ENCODE peak calls at places on chromosomes 16 and 17, in four cellular contexts. J is WTC11, T is K562, D is GM12878. O is an unnamed sample.

GRCh38 chr16:52439750-52440149 is 107.2 kb downstream of the TOX3 start:
- DNase-seq in J (no peak), D (no peak), T (no peak), O (no peak)

GRCh38 chr17:77423589-77424451 is 283.1 kb downstream of the SEC14L1 start:
- DNase-seq in T (no peak), D (no peak), J (no peak), O (no peak)

GRCh38 chr17:33668516-33668915 is 375.4 kb upstream of the ASIC2 start:
- DNase-seq in J (no peak), T (no peak), D (no peak), O (no peak)

GRCh38 chr17:27540300-27541105 is 84.3 kb downstream of the KSR1 start:
- DNase-seq in T (no peak), J (no peak), D (no peak), O (peak)

GRCh38 chr16:1038932-1039331 is 33.6 kb upstream of the SSTR5 start:
- DNase-seq in T (no peak), D (no peak), J (no peak), O (no peak)

GRCh38 chr16:8919934-8920465 is 37.8 kb downstream of the LITAFD start:
- DNase-seq in T (no peak), D (no peak), J (no peak), O (no peak)

GRCh38 chr16:50234771-50235556 is 31.4 kb upstream of the ADCY7 start:
- DNase-seq in T (no peak), D (no peak), J (no peak), O (no peak)

GRCh38 chr17:46193246-46193625 is at the start of gene KANSL1:
- DNase-seq in J (peak), T (peak), D (no peak), O (peak)

GRCh38 chr17:78600181-78600651 is 23.0 kb upstream of the DNAH17 start:
- DNase-seq in D (no peak), T (peak), J (no peak), O (no peak)

GRCh38 chr17:77145635-77146632 is 5.2 kb downstream of the SEC14L1 start:
- DNase-seq in D (peak), T (no peak), J (peak), O (peak)

GRCh38 chr17:81222906-81223757 is at the start of gene CEP131:
- DNase-seq in D (peak), J (peak), T (peak), O (peak)

GRCh38 chr17:31673076-31673475 is 186.0 kb downstream of the COPRS start:
- DNase-seq in T (no peak), D (no peak), J (no peak), O (no peak)

GRCh38 chr16:2474877-2475412 is at the start of gene TBC1D24:
- DNase-seq in D (no peak), T (peak), J (peak), O (peak)

GRCh38 chr16:8631818-8632217 is 10.3 kb downstream of the METTL22 start:
- DNase-seq in J (no peak), D (no peak), T (no peak), O (no peak)

GRCh38 chr17:39867891-39868553 is at the start of gene ZPBP2:
- DNase-seq in J (no peak), D (no peak), T (no peak), O (no peak)

GRCh38 chr17:38572665-38573365 is 32.9 kb downstream of the SRCIN1 start:
- DNase-seq in D (no peak), T (peak), J (peak), O (no peak)

GRCh38 chr16:1940273-1941161 is 2.5 kb downstream of the MSRB1 start:
- DNase-seq in J (no peak), T (no peak), D (no peak), O (peak)

GRCh38 chr17:35930211-35931065 is at the start of gene RDM1:
- DNase-seq in T (peak), D (peak), J (peak), O (no peak)

GRCh38 chr17:52465407-52465806 is 306.9 kb upstream of the CA10 start:
- DNase-seq in D (no peak), T (no peak), J (no peak), O (no peak)

GRCh38 chr16:68646948-68647659 is 2.0 kb downstream of the CDH3 start:
- DNase-seq in T (no peak), D (no peak), J (no peak), O (no peak)

GRCh38 chr16:83814654-83814985 is 6.8 kb downstream of the HSBP1 start:
- DNase-seq in J (no peak), T (no peak), D (no peak), O (no peak)

GRCh38 chr16:31409433-31409832 is 16.3 kb downstream of the ITGAD start:
- DNase-seq in T (no peak), D (no peak), J (no peak), O (no peak)

GRCh38 chr17:4195306-4195705 is 52.3 kb downstream of the CYB5D2 start:
- DNase-seq in T (no peak), D (no peak), J (no peak), O (no peak)

GRCh38 chr16:78576941-78577340 is 477.5 kb downstream of the WWOX start:
- DNase-seq in D (no peak), J (no peak), T (no peak), O (no peak)

GRCh38 chr17:69732272-69732671 is 317.8 kb downstream of the MAP2K6 start:
- DNase-seq in T (no peak), J (no peak), D (no peak), O (no peak)

GRCh38 chr16:3503513-3503912 is 2.7 kb downstream of the CLUAP1 start:
- DNase-seq in D (no peak), J (no peak), T (no peak), O (no peak)

GRCh38 chr16:49874613-49875237 is 18.8 kb upstream of the ZNF423 start:
- DNase-seq in T (no peak), J (no peak), D (no peak), O (no peak)

GRCh38 chr17:80364091-80364691 is 50.8 kb upstream of the ENDOV start:
- DNase-seq in D (no peak), J (peak), T (peak), O (peak)

GRCh38 chr17:69525920-69526841 is 111.7 kb downstream of the MAP2K6 start:
- DNase-seq in D (no peak), T (peak), J (peak), O (peak)

GRCh38 chr17:34562387-34562786 is 17.0 kb upstream of the TMEM132E start:
- DNase-seq in J (peak), T (peak), D (no peak), O (no peak)

GRCh38 chr16:31228206-31228605 is 11.3 kb upstream of the PYDC1 start:
- DNase-seq in J (no peak), D (no peak), T (no peak), O (no peak)

GRCh38 chr16:73053379-73054130 is 5.6 kb upstream of the ZFHX3 start:
- DNase-seq in J (no peak), T (no peak), D (no peak), O (peak)

GRCh38 chr17:79851461-79851817 is 12.2 kb upstream of the CBX4 start:
- DNase-seq in T (no peak), D (no peak), J (no peak), O (no peak)

GRCh38 chr16:27399969-27400368 is 2.0 kb upstream of the IL21R start:
- DNase-seq in J (no peak), D (no peak), T (no peak), O (no peak)

GRCh38 chr16:27402569-27402963 is 592 bp downstream of the IL21R start:
- DNase-seq in T (no peak), J (no peak), D (no peak), O (no peak)

GRCh38 chr16:27401768-27402568 is at the start of gene IL21R:
- DNase-seq in J (no peak), D (peak), T (peak), O (no peak)

GRCh38 chr16:27398894-27399853 is 2.8 kb upstream of the IL21R start:
- DNase-seq in T (no peak), J (no peak), D (peak), O (no peak)

DNA sequence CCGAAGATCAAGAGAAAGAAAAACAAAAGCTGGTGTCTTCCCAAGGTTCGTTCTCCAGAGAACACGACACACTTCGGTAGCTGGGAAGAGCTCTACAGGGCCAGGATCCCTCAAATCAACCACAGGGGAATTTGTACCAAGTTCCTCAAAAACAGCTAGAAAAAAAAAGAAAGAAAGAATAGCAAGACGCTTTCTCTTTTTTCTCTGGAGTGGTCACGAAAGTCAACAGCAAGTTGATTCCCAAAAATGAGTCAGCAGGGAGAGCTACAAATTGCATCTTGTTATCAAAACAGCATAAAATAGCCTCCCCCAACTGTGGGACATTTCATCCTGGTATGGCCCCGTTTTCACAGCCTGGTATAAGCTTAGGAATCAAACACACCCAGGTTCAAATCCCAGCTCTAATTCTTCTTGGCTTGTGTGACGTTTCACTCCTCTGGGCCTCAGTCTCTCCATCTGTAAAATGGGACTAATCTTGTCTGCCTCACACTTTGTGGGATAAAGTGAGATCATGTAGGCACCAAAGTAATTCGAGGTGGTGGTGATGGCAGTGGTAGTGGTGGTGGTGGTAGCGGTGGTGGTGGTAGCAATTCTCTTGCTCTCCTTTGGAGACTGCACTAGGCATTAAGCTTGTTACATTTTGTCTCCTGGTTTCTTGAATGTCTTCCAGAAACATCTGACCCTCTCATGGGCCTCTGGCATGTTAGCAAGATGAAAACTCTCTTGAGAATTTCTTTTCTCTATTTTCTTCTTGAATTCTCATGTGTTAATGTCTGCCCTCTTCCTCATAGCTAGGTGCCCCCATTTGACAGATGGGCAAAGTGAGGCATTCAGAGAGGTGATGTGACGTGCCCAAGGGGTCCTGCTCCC is 988 bp upstream of the IL21R start:
- DNase-seq in J (no peak), D (no peak), T (no peak), O (no peak)
- TF ChIP-seq ETV6 in J (no peak), D (no peak), T (no peak), O (no peak)

GRCh38 chr17:82269138-82269881 is 4.2 kb downstream of the CSNK1D start:
- DNase-seq in J (no peak), T (no peak), D (no peak), O (no peak)
- TF ChIP-seq ETV6 in J (no peak), T (no peak), D (no peak), O (no peak)

GRCh38 chr16:48811478-48811877 is 201.5 kb upstream of the N4BP1 start:
- DNase-seq in D (no peak), T (no peak), J (peak), O (no peak)

GRCh38 chr16:48810803-48811453 is 200.9 kb upstream of the N4BP1 start:
- DNase-seq in D (no peak), T (no peak), J (peak), O (no peak)

GRCh38 chr16:48812856-48813255 is 202.9 kb upstream of the N4BP1 start:
- DNase-seq in T (no peak), J (no peak), D (no peak), O (no peak)

GRCh38 chr16:48813485-48813884 is 203.5 kb upstream of the N4BP1 start:
- DNase-seq in J (no peak), T (no peak), D (no peak), O (no peak)

GRCh38 chr16:48810436-48810802 is 200.4 kb upstream of the N4BP1 start:
- DNase-seq in D (no peak), T (no peak), J (no peak), O (no peak)
- TF ChIP-seq ETV6 in D (no peak), T (no peak), J (no peak), O (no peak)

GRCh38 chr17:17513626-17514025 is 17.4 kb upstream of the RASD1 start:
- DNase-seq in D (no peak), J (no peak), T (no peak), O (no peak)
- TF ChIP-seq ETV6 in D (no peak), J (no peak), T (no peak), O (no peak)

O was measured in HepG2.